ENCODE peak calls at places on chromosomes 13 and 19, in eight cellular contexts. M is transverse colon, Z is right lobe of liver, G is MM.1S, B is cardiac muscle cell, V is astrocyte, O is cardiac fibroblast, K is upper lobe of left lung. E is an unnamed sample.

GRCh38 chr13:113877149-113877990 is 13.5 kb upstream of the GAS6 start:
- DNase-seq in M (no peak), Z (no peak), G (no peak), B (no peak), V (no peak), O (no peak), K (no peak), E (no peak)

GRCh38 chr13:57878291-57878690 is 246.7 kb downstream of the PCDH17 start:
- DNase-seq in M (no peak), Z (no peak), G (no peak), B (no peak), V (peak), O (peak), K (no peak), E (no peak)

GRCh38 chr13:110759710-110760109 is 46.2 kb downstream of the ING1 start:
- DNase-seq in M (no peak), Z (no peak), G (no peak), B (no peak), V (peak), O (peak), K (no peak), E (peak)

GRCh38 chr13:51221674-51222509 is at the start of gene FAM124A:
- DNase-seq in M (peak), Z (peak), G (peak), B (peak), V (no peak), O (no peak), K (peak), E (peak)

GRCh38 chr13:44969858-44970484 is 19.3 kb downstream of the NUFIP1 start:
- DNase-seq in M (no peak), Z (no peak), G (peak), B (peak), V (peak), O (peak), K (no peak), E (peak)

GRCh38 chr13:25633108-25633507 is 261.3 kb downstream of the ATP8A2 start:
- DNase-seq in M (no peak), Z (no peak), G (no peak), B (no peak), V (peak), O (no peak), K (no peak), E (no peak)

GRCh38 chr13:36919833-36920611 is at the start of gene SMAD9:
- DNase-seq in M (peak), Z (peak), G (peak), B (peak), V (peak), O (peak), K (peak), E (peak)

GRCh38 chr13:97058417-97058816 is 64.1 kb upstream of the OXGR1 start:
- DNase-seq in M (no peak), Z (no peak), G (no peak), B (no peak), V (no peak), O (no peak), K (no peak), E (no peak)

GRCh38 chr19:5880604-5881078 is 10.3 kb upstream of the FUT5 start:
- DNase-seq in M (peak), Z (peak), G (no peak), B (peak), V (peak), O (peak), K (peak), E (peak)

GRCh38 chr13:97353927-97354326 is 80.0 kb upstream of the RAP2A start:
- DNase-seq in M (no peak), Z (no peak), G (no peak), B (no peak), V (peak), O (peak), K (no peak), E (peak)

GRCh38 chr19:18112989-18113478 is 15.5 kb downstream of the MAST3 start:
- DNase-seq in M (peak), Z (peak), G (peak), B (peak), V (peak), O (peak), K (peak), E (peak)

GRCh38 chr13:112103260-112103843 is 36.4 kb downstream of the SOX1 start:
- DNase-seq in M (no peak), Z (no peak), G (no peak), B (no peak), V (no peak), O (no peak), K (no peak), E (no peak)

GRCh38 chr19:6694147-6694815 is 24.3 kb upstream of the TNFSF14 start:
- DNase-seq in M (no peak), Z (peak), G (no peak), B (no peak), V (no peak), O (peak), K (no peak), E (no peak)

GRCh38 chr13:70107498-70108271 is at the start of gene ATXN8OS:
- DNase-seq in M (no peak), Z (no peak), G (no peak), B (peak), V (no peak), O (no peak), K (no peak), E (no peak)

GRCh38 chr13:99000137-99000536 is 22.3 kb upstream of the DOCK9 start:
- DNase-seq in M (no peak), Z (no peak), G (no peak), B (no peak), V (no peak), O (no peak), K (no peak), E (no peak)

GRCh38 chr19:2261438-2262172 is 5.4 kb upstream of the JSRP1 start:
- DNase-seq in M (peak), Z (no peak), G (peak), B (peak), V (no peak), O (peak), K (peak), E (no peak)

GRCh38 chr19:45082170-45082569 is 3.1 kb downstream of the GEMIN7 start:
- DNase-seq in M (no peak), Z (no peak), G (no peak), B (no peak), V (no peak), O (no peak), K (no peak), E (no peak)

GRCh38 chr13:112990783-112991182 is 21.8 kb downstream of the MCF2L start:
- DNase-seq in M (peak), Z (no peak), G (peak), B (no peak), V (no peak), O (no peak), K (no peak), E (no peak)

GRCh38 chr19:42201489-42202289 is 15.8 kb downstream of the DEDD2 start:
- DNase-seq in M (peak), Z (peak), G (peak), B (no peak), V (no peak), O (no peak), K (peak), E (no peak)

GRCh38 chr13:38363219-38363618 is 13.6 kb downstream of the UFM1 start:
- DNase-seq in M (no peak), Z (no peak), G (no peak), B (no peak), V (no peak), O (no peak), K (no peak), E (no peak)

GRCh38 chr19:3976495-3977241 is 5.8 kb upstream of the DAPK3 start:
- DNase-seq in M (no peak), Z (peak), G (no peak), B (no peak), V (no peak), O (no peak), K (no peak), E (peak)

GRCh38 chr19:54160182-54160811 is 776 bp upstream of the LENG1 start:
- DNase-seq in M (no peak), Z (peak), G (peak), B (no peak), V (no peak), O (peak), K (no peak), E (no peak)

GRCh38 chr13:74288361-74288911 is 154.2 kb upstream of the KLF12 start:
- DNase-seq in M (peak), Z (peak), G (peak), B (peak), V (peak), O (peak), K (peak), E (no peak)

GRCh38 chr19:16035601-16036297 is 40.5 kb upstream of the TPM4 start:
- DNase-seq in M (no peak), Z (no peak), G (no peak), B (no peak), V (no peak), O (no peak), K (no peak), E (no peak)

GRCh38 chr13:22703601-22704209 is 477.1 kb upstream of the SGCG start:
- DNase-seq in M (no peak), Z (no peak), G (no peak), B (no peak), V (no peak), O (no peak), K (no peak), E (no peak)

GRCh38 chr19:41355802-41356201 is 2.1 kb upstream of the TGFB1 start:
- DNase-seq in M (no peak), Z (no peak), G (no peak), B (no peak), V (no peak), O (no peak), K (no peak), E (no peak)

GRCh38 chr19:49106648-49107135 is 7.5 kb upstream of the LIN7B start:
- DNase-seq in M (peak), Z (no peak), G (peak), B (peak), V (no peak), O (peak), K (no peak), E (peak)

GRCh38 chr13:92806215-92806614 is 420.4 kb upstream of the GPC6 start:
- DNase-seq in M (no peak), Z (no peak), G (peak), B (no peak), V (peak), O (peak), K (no peak), E (peak)

GRCh38 chr19:29843180-29844051 is 31.6 kb downstream of the CCNE1 start:
- DNase-seq in M (peak), Z (peak), G (no peak), B (peak), V (no peak), O (no peak), K (no peak), E (no peak)

DNA sequence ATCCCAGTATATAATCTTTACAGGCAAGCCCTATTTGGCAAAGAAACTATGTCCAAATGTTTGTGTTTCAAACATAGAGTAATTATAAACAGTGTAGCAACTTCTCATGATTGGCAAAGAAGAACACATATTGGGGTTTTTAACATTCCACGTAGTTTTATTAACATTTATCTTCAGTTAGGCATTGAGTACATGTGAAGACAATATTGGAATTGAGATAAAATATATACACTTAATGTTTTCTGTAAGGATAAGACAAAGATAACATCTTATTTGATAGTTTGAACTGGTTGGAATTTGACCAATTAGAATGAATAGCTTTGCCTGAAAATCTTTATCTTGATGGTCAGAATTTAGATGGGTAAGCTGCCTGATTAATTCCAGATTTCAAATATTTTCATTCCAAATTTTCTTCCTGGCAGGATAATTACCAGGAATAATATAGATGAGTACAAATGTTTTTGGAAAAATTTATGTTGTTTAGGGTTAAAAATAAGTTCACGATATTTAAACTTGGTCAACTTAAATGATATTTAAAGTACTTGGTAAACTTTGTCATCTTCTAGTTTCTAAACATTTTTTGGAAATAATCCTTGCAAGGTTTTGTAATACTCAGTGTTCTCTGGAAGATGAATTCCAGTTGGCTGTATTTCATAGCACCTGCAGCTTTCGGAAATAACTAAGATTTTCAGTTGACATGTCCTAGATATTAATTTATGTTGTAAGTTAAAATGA is 536.5 kb upstream of the SPRY2 start:
- DNase-seq in M (no peak), Z (no peak), G (no peak), B (no peak), V (no peak), O (no peak), K (no peak), E (no peak)
- TF ChIP-seq CTCF in M (no peak), Z (no peak), G (no peak), B (no peak), V (no peak), O (no peak), K (no peak), E (no peak)

GRCh38 chr19:7871530-7872305 is 2.5 kb downstream of the PRR36 start:
- DNase-seq in M (peak), Z (peak), G (no peak), B (peak), V (peak), O (peak), K (peak), E (peak)
- H3K4me3 ChIP-seq in M (no peak), Z (no peak), G (no peak), B (peak), V (peak), O (peak), K (no peak), E (peak)

GRCh38 chr13:33017410-33017929 is 1.2 kb downstream of the KL start:
- DNase-seq in M (peak), Z (peak), G (peak), B (peak), V (peak), O (peak), K (peak), E (peak)
- TF ChIP-seq CTCF in M (peak), Z (peak), G (peak), B (peak), V (peak), O (peak), K (peak), E (peak)

GRCh38 chr13:73284475-73284874 is 225.7 kb downstream of the KLF5 start:
- DNase-seq in M (no peak), Z (no peak), G (no peak), B (no peak), V (no peak), O (no peak), K (no peak), E (peak)

GRCh38 chr13:73290844-73291243 is 232.0 kb downstream of the KLF5 start:
- DNase-seq in M (no peak), Z (no peak), G (no peak), B (no peak), V (no peak), O (no peak), K (no peak), E (no peak)

GRCh38 chr13:73288596-73288995 is 229.8 kb downstream of the KLF5 start:
- DNase-seq in M (no peak), Z (no peak), G (no peak), B (no peak), V (no peak), O (no peak), K (no peak), E (no peak)

GRCh38 chr13:73287871-73288270 is 229.1 kb downstream of the KLF5 start:
- DNase-seq in M (no peak), Z (no peak), G (no peak), B (no peak), V (no peak), O (no peak), K (no peak), E (no peak)

GRCh38 chr13:73286177-73286576 is 227.4 kb downstream of the KLF5 start:
- DNase-seq in M (no peak), Z (no peak), G (no peak), B (no peak), V (no peak), O (no peak), K (no peak), E (no peak)
- H3K4me3 ChIP-seq in M (no peak), Z (no peak), G (no peak), B (no peak), V (no peak), O (no peak), K (no peak), E (no peak)

GRCh38 chr13:47801555-47801954 is 199.5 kb downstream of the SUCLA2 start:
- DNase-seq in M (no peak), Z (no peak), G (no peak), B (no peak), V (no peak), O (no peak), K (no peak), E (no peak)
- TF ChIP-seq CTCF in M (no peak), Z (no peak), G (no peak), B (no peak), V (no peak), O (no peak), K (no peak), E (no peak)